ENCODE peak calls at places on chromosomes 6 and 20, in four cellular contexts. Z is HepG2, R is GM12878, K is K562. C is an unnamed sample.

GRCh38 chr20:50144362-50144761 is 9.2 kb downstream of the PEDS1 start:
- DNase-seq in Z (peak), R (no peak), K (no peak), C (no peak)

GRCh38 chr6:33853026-33853425 is 49.2 kb upstream of the MLN start:
- DNase-seq in Z (no peak), R (no peak), K (no peak), C (no peak)

GRCh38 chr6:113464959-113465358 is 392.2 kb upstream of the MARCKS start:
- DNase-seq in Z (no peak), R (no peak), K (no peak), C (peak)

GRCh38 chr6:14622135-14622534 is 504.6 kb downstream of the CD83 start:
- DNase-seq in Z (peak), R (no peak), K (no peak), C (no peak)

GRCh38 chr6:35678814-35679213 is 9.9 kb downstream of the FKBP5 start:
- DNase-seq in Z (no peak), R (no peak), K (no peak), C (no peak)

GRCh38 chr6:14549871-14550270 is 432.3 kb downstream of the CD83 start:
- DNase-seq in Z (no peak), R (no peak), K (no peak), C (no peak)

GRCh38 chr6:159929819-159930218 is 39.0 kb downstream of the MAS1 start:
- DNase-seq in Z (no peak), R (peak), K (no peak), C (no peak)

GRCh38 chr20:38125157-38126056 is 39.7 kb downstream of the TGM2 start:
- DNase-seq in Z (peak), R (no peak), K (no peak), C (no peak)

GRCh38 chr6:81895511-81896185 is 143.2 kb upstream of the TENT5A start:
- DNase-seq in Z (peak), R (no peak), K (no peak), C (no peak)

GRCh38 chr20:32271620-32272019 is 5.8 kb upstream of the KIF3B start:
- DNase-seq in Z (no peak), R (no peak), K (no peak), C (no peak)

GRCh38 chr20:50577175-50578018 is 67.2 kb downstream of the PTPN1 start:
- DNase-seq in Z (no peak), R (no peak), K (no peak), C (no peak)

GRCh38 chr20:50304883-50305635 is 114.4 kb downstream of the CEBPB start:
- DNase-seq in Z (peak), R (no peak), K (no peak), C (no peak)

GRCh38 chr6:148892247-148892646 is 145.4 kb downstream of the UST start:
- DNase-seq in Z (no peak), R (no peak), K (no peak), C (no peak)

GRCh38 chr6:125197795-125198269 is 44.3 kb downstream of the TPD52L1 start:
- DNase-seq in Z (no peak), R (no peak), K (no peak), C (peak)

GRCh38 chr6:119040636-119041035 is 37.8 kb downstream of the FAM184A start:
- DNase-seq in Z (no peak), R (no peak), K (no peak), C (no peak)

GRCh38 chr20:64160536-64161495 is 3.4 kb upstream of the MYT1 start:
- DNase-seq in Z (no peak), R (no peak), K (no peak), C (no peak)

GRCh38 chr20:24798930-24799705 is 150.0 kb upstream of the CST7 start:
- DNase-seq in Z (no peak), R (no peak), K (no peak), C (no peak)

GRCh38 chr6:7052441-7052936 is 55.3 kb upstream of the RREB1 start:
- DNase-seq in Z (no peak), R (no peak), K (no peak), C (no peak)

GRCh38 chr6:84027340-84028183 is 6.0 kb upstream of the MRAP2 start:
- DNase-seq in Z (no peak), R (no peak), K (no peak), C (no peak)

GRCh38 chr6:129105793-129106192 is 222.9 kb downstream of the LAMA2 start:
- DNase-seq in Z (no peak), R (no peak), K (no peak), C (no peak)

GRCh38 chr6:107561325-107561724 is 71.4 kb downstream of the SOBP start:
- DNase-seq in Z (no peak), R (no peak), K (no peak), C (no peak)

GRCh38 chr20:33788351-33789049 is 22.6 kb upstream of the CHMP4B start:
- DNase-seq in Z (no peak), R (no peak), K (no peak), C (no peak)

GRCh38 chr20:60009826-60010616 is 51.8 kb downstream of the CDH26 start:
- DNase-seq in Z (no peak), R (no peak), K (no peak), C (no peak)

GRCh38 chr6:42522021-42522420 is 41.8 kb upstream of the UBR2 start:
- DNase-seq in Z (no peak), R (no peak), K (no peak), C (no peak)

GRCh38 chr20:63381781-63382431 is 20.8 kb upstream of the CHRNA4 start:
- DNase-seq in Z (no peak), R (no peak), K (peak), C (no peak)

GRCh38 chr20:58910473-58910872 is 58.0 kb downstream of the GNAS start:
- DNase-seq in Z (no peak), R (no peak), K (no peak), C (no peak)

GRCh38 chr6:72561629-72562028 is 60.2 kb upstream of the KCNQ5 start:
- DNase-seq in Z (no peak), R (no peak), K (no peak), C (no peak)

GRCh38 chr6:148291876-148292275 is 50.8 kb upstream of the SASH1 start:
- DNase-seq in Z (no peak), R (no peak), K (no peak), C (no peak)

GRCh38 chr6:946546-946945 is 253.6 kb upstream of the EXOC2 start:
- DNase-seq in Z (no peak), R (no peak), K (no peak), C (no peak)

GRCh38 chr20:38172344-38172743 is 7.3 kb upstream of the TGM2 start:
- DNase-seq in Z (peak), R (no peak), K (no peak), C (no peak)

GRCh38 chr6:20533746-20534294 is 437 bp upstream of the CDKAL1 start:
- DNase-seq in Z (no peak), R (no peak), K (no peak), C (no peak)

GRCh38 chr6:32406857-32407256 is at the start of gene BTNL2:
- DNase-seq in Z (no peak), R (no peak), K (no peak), C (no peak)

GRCh38 chr6:132399376-132400074 is 1.8 kb downstream of the MOXD1 start:
- DNase-seq in Z (no peak), R (no peak), K (no peak), C (no peak)

GRCh38 chr6:2782825-2783187 is 17.6 kb downstream of the WRNIP1 start:
- DNase-seq in Z (no peak), R (no peak), K (no peak), C (no peak)

GRCh38 chr6:162973141-162973872 is 245.5 kb downstream of the PACRG start:
- DNase-seq in Z (no peak), R (no peak), K (no peak), C (no peak)

GRCh38 chr6:146210406-146211068 is 181.7 kb downstream of the GRM1 start:
- DNase-seq in Z (no peak), R (no peak), K (no peak), C (no peak)

GRCh38 chr6:105603779-105604592 is 201.1 kb upstream of the PREP start:
- DNase-seq in Z (no peak), R (no peak), K (no peak), C (no peak)

GRCh38 chr20:5608104-5608447 is 142.1 kb upstream of the SHLD1 start:
- DNase-seq in Z (no peak), R (no peak), K (no peak), C (no peak)

GRCh38 chr20:5608448-5609161 is 141.6 kb upstream of the SHLD1 start:
- DNase-seq in Z (no peak), R (no peak), K (no peak), C (no peak)

GRCh38 chr20:5614506-5614905 is 135.7 kb upstream of the SHLD1 start:
- DNase-seq in Z (peak), R (no peak), K (no peak), C (no peak)

GRCh38 chr20:5612476-5613291 is 137.5 kb upstream of the SHLD1 start:
- DNase-seq in Z (no peak), R (no peak), K (no peak), C (no peak)
- TF ChIP-seq SP1 in Z (no peak), R (no peak), K (no peak), C (no peak)

DNA sequence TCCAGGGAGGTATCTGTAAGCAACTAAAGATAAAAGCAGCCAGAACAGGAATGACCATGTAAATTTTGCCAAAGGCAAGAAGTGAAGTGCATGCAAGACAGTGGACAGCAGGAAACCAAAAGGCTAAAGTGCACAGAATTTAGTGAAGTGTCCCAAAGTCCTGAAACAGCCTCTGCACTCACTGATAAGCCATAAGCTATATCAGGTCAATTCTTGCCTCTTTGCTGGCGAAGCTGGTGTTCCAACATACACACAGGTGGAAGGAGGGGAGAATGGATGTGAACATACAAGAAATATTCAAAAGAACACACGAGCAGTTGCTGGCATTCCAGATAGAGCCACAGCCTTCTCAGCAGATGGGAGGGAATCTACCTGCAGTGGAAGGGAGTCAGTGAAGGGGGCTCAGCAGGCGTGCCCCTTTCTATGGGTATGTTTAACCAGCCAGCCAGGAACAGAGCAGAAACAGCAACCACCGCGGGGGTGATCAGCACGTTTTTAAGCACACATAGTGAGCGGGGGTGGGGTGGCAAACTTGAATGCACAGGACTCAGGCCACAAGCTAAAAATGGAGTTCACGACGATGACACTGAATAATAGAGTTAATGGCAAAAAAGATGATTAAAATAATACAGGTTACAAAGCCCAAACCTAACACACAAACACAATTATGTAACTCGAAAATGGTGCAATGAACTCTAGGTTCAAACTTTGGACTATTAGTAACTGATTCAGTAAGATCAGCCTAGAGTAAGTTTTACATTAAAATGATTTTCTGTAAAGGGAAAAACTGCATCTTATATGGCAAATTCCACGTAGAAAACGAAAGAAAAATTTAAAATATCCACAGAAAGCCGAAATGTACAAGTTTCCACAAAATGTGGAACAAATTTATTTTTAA is 1.2 kb downstream of the ECI2 start:
- DNase-seq in Z (peak), R (no peak), K (peak), C (no peak)
- TF ChIP-seq REST in Z (no peak), R (no peak), K (no peak), C (no peak)

GRCh38 chr6:152635949-152636674 is 1.1 kb downstream of the SYNE1 start:
- DNase-seq in Z (no peak), R (no peak), K (no peak), C (no peak)
- TF ChIP-seq MAX in Z (no peak), R (no peak), K (no peak), C (no peak)

GRCh38 chr6:130167655-130168054 is 55.1 kb downstream of the SAMD3 start:
- DNase-seq in Z (no peak), R (no peak), K (no peak), C (no peak)
- TF ChIP-seq SP1 in Z (no peak), R (no peak), K (no peak), C (no peak)

DNA sequence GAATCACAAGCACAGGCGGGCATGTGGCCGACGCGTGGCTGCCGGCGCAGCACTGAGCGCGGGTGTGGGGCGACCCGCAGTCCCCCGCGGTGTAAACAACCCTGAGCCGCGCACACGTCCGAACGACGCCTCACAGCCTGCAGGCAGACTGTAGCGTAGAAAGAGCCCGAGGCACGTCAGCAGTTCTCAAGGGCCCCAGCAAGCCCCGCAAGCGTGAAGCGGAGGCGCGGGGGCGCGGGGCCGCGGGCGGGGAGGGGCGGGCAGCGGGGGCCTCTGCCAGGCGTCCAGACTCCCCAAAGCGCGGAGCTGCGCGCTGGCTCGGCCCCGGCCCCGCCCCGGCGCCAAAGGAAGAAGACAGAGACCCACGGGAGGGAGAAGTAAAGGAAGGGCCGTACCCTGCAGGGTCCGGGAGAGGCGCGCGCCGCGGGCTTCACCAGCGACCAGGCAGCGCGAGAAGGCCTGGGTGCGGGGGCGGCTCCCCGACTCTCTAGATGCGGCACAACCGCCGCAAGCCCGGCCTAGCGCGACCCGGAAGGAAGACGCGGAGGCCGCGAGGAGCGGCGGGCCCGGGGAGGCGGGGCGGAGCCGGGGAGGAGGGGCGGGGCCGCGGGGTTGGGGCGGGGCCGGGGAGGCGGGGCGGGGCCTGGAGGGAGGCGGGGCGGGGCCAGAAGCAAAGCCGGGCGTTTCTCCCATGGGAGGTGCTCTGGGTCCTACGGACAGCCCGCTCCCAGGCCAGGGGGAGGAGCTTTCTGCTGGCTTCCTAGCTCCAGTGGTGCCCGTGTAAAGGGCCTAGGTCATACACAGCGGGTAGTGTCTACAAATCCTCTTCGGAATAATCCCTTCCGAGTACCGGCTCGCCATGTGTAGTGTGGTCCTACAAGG is at the start of gene FBXL4:
- DNase-seq in Z (peak), R (no peak), K (peak), C (peak)
- TF ChIP-seq REST in Z (no peak), R (no peak), K (no peak), C (no peak)

GRCh38 chr6:15824851-15825250 is 162.0 kb upstream of the DTNBP1 start:
- DNase-seq in Z (no peak), R (no peak), K (no peak), C (no peak)
- TF ChIP-seq MAX in Z (no peak), R (no peak), K (no peak), C (no peak)